ENCODE peak calls at places on chromosomes 12 and 14, in six cellular contexts. N, T, P, L, J and U are unnamed samples.

GRCh38 chr12:130955238-130955816 is 1.6 kb downstream of the ADGRD1 start:
- DNase-seq in T (no peak), N (no peak), L (no peak), J (peak; percentile 38), P (no peak), U (no peak)

GRCh38 chr12:53046655-53047220 is 3.1 kb upstream of the TNS2 start:
- DNase-seq in N (peak; percentile 93), J (peak; percentile 90), P (no peak), L (peak; percentile 88), T (peak; percentile 94), U (peak; percentile 35)

GRCh38 chr14:96080571-96080970 is 41.4 kb downstream of the C14orf132 start:
- DNase-seq in J (no peak), L (no peak), T (no peak), P (no peak), N (no peak), U (no peak)

GRCh38 chr12:91613223-91613779 is 430.7 kb upstream of the DCN start:
- DNase-seq in L (no peak), T (no peak), J (no peak), P (no peak), N (no peak), U (no peak)

GRCh38 chr12:131222271-131223139 is 268.8 kb downstream of the ADGRD1 start:
- DNase-seq in T (no peak), J (no peak), N (no peak), P (peak; percentile 75), L (no peak), U (peak; percentile 9)

GRCh38 chr14:21868442-21869046 is 194.9 kb upstream of the OR4E1 start:
- DNase-seq in T (peak; percentile 39), P (no peak), N (no peak), J (no peak), L (peak; percentile 37), U (peak; percentile 26)

GRCh38 chr12:56487448-56488040 is 417 bp downstream of the GLS2 start:
- DNase-seq in L (no peak), P (no peak), T (peak; percentile 13), J (no peak), N (no peak), U (no peak)

GRCh38 chr12:56219840-56220239 is 1.9 kb downstream of the RNF41 start:
- DNase-seq in L (no peak), J (no peak), T (no peak), N (no peak), P (no peak), U (no peak)

GRCh38 chr14:34035177-34035933 is 84.5 kb upstream of the EGLN3 start:
- DNase-seq in P (no peak), J (peak; percentile 74), L (no peak), N (no peak), T (peak; percentile 39), U (no peak)

GRCh38 chr12:28413455-28414109 is 223.3 kb downstream of the CCDC91 start:
- DNase-seq in L (no peak), N (no peak), J (no peak), T (no peak), P (no peak), U (no peak)

GRCh38 chr12:66092559-66093269 is 37.8 kb downstream of the LLPH start:
- DNase-seq in P (no peak), J (no peak), N (no peak), L (no peak), T (no peak), U (no peak)

GRCh38 chr12:66647034-66647691 is 31.7 kb downstream of the GRIP1 start:
- DNase-seq in P (no peak), L (no peak), T (peak; percentile 54), J (no peak), N (no peak), U (peak; percentile 98)

GRCh38 chr12:105418232-105418631 is 87.7 kb downstream of the C12orf75 start:
- DNase-seq in L (no peak), T (peak; percentile 67), J (no peak), P (no peak), N (no peak), U (peak; percentile 35)

GRCh38 chr12:100234591-100235304 is 32.1 kb downstream of the DEPDC4 start:
- DNase-seq in P (peak; percentile 1), J (no peak), T (peak; percentile 71), N (no peak), L (no peak), U (peak; percentile 37)

GRCh38 chr12:78315018-78315417 is 484.3 kb downstream of the NAV3 start:
- DNase-seq in N (no peak), P (no peak), T (no peak), J (no peak), L (no peak), U (no peak)

GRCh38 chr12:108446766-108447165 is 68.3 kb upstream of the FICD start:
- DNase-seq in J (peak; percentile 34), L (no peak), N (peak; percentile 22), P (no peak), T (peak; percentile 50), U (no peak)

GRCh38 chr12:57092876-57093411 is 4.0 kb downstream of the NAB2 start:
- DNase-seq in T (no peak), N (no peak), P (no peak), L (no peak), J (no peak), U (no peak)

GRCh38 chr12:112466835-112467234 is 48.1 kb downstream of the PTPN11 start:
- DNase-seq in N (no peak), P (no peak), L (no peak), J (no peak), T (no peak), U (no peak)

GRCh38 chr14:67263499-67264149 is 22.4 kb downstream of the PALS1 start:
- DNase-seq in J (no peak), P (no peak), T (peak; percentile 88), N (no peak), L (no peak), U (no peak)

DNA sequence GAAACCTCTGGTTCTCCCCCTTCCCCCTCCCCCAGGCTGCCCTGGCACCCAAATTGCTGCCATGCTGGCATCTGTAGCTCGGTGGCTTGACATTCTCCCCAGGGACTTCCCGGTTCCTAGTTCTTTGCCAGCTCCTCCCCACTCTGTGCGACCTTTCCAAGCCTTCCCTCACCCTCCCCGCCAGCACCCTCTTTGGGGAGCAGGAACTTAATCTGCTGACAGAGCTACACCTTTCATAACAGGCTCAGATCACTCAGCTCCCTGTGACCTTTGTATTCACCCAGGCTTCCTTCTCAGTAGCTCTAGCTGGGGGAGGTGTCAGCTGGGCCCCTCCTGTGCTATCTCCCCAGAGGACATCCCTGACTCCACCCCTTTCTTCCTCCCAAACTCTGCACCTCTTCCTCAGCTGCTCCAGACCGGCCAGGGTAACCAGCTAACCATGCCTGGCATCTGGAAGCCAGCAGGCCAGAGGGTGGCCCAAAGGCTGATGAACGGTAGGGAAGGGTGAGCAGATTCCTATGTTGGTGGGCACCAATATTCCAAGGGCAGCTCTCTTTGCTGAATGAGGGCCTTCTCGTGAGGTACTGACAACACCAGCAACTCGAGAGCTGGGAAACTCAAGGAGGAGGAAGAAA is 1.8 kb upstream of the COX14 start:
- DNase-seq in N (peak; percentile 50), L (peak; percentile 47), J (peak; percentile 58), P (peak; percentile 50), T (peak; percentile 5), U (no peak)
- H3K4me3 ChIP-seq in N (peak overlapping the region; percentile 61), L (no peak overlapping the region), J (peak overlapping the region; percentile 88), P (peak overlapping the region; percentile 73), T (no peak overlapping the region), U (no peak overlapping the region)

GRCh38 chr14:102793531-102794328 is 16.5 kb downstream of the TRAF3 start:
- DNase-seq in N (no peak), P (no peak), L (no peak), J (no peak), T (no peak), U (no peak)

GRCh38 chr14:102796661-102797190 is 19.5 kb downstream of the TRAF3 start:
- DNase-seq in T (no peak), N (no peak), L (no peak), J (no peak), P (no peak), U (no peak)

GRCh38 chr14:102798926-102799325 is 21.7 kb downstream of the TRAF3 start:
- DNase-seq in T (no peak), N (no peak), J (no peak), L (no peak), P (peak; percentile 90), U (no peak)

GRCh38 chr14:102799684-102800562 is 22.7 kb downstream of the TRAF3 start:
- DNase-seq in T (peak; percentile 84), L (no peak), P (no peak), N (peak; percentile 41), J (no peak), U (peak; percentile 96)

DNA sequence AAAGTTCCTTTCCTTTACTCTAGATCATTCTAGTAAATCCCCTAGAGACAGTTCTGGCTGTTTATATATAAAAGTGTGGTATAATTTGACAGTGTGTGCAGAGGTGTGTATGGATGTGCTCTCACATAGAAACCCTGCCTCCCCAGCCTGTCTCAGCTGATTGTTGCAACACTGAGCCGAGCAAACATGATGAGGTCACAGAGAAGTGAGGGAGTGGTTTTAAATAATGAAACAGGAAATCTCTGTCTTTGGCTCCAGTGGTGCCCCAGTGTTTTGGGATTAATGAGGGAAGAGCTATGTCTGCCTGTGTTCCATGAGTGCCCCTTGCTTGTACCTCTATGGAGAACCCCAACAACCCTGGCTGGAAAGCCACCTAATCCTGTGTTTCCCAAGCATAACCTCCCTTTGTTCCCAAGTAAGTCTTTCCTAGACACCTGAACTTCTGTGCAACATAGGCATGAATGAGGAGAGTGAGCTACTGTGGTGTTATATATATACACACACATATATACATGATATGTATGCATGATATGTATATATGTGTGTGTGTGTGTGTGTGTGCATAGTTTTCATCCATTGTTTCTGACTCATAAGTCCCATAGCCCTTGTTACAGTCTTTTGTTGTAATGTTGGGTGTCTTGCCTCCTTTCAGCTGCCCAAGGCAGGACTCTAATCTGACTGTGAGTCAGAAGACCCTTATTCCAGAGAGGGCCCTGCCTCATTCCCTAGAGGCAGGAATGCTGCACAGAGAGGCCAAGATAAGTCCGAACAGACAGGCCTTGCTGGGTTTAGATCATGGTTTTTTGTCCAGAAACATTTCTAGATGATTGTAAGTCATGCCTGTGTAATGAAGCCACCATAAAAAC is 18.0 kb downstream of the TRAF3 start:
- DNase-seq in L (peak; percentile 70), T (peak; percentile 93), N (peak; percentile 64), J (peak; percentile 30), P (no peak), U (no peak)
- TF ChIP-seq CTCF in L (no peak), T (peak; percentile 61), N (no peak), J (no peak), P (no peak), U (peak; percentile 24)

DNA sequence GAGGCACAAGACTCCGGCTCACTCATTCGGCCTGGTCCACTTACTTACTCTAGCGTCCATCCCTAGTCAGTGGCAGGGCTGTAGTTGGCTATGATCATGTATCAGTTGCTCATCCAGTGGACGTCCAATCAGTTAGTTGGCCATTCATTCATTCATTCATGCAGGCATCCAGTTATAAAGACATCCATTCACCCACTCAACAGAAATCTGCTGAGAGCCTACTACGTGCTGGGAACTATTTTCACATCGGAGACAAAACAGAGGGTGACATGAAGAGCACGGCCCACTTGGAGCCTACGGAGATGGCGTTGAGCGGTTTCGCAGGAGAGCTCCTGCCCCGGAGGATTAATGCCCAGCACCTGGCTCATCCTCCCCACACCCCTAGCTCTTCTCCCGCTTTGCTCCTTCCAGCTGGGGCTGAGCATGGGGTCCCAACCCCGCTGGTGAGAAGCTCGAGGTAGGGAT is 49.7 kb downstream of the SNAPC1 start:
- DNase-seq in J (no peak), T (no peak), N (no peak), L (no peak), P (no peak), U (no peak)
- H3K4me3 ChIP-seq in J (peak overlapping the region; percentile 66), T (peak overlapping the region; percentile 25), N (peak overlapping the region; percentile 66), L (no peak overlapping the region), P (no peak overlapping the region), U (peak overlapping the region; percentile 53)

GRCh38 chr12:123732251-123732650 is 20.1 kb downstream of the ATP6V0A2 start:
- DNase-seq in J (no peak), L (no peak), N (no peak), T (no peak), P (no peak), U (no peak)
- TF ChIP-seq CTCF in J (no peak), L (no peak), N (no peak), T (no peak), P (no peak), U (no peak)